ENCODE peak calls at places on chromosomes 11 and 22, in five cellular contexts. U is heart right ventricle; D is substantia nigra; C is CD4-positive, CD25-positive, alpha-beta regulatory T cell; X is brain microvascular endothelial cell. B is an unnamed sample.

GRCh38 chr11:100719362-100719761 is 32.3 kb downstream of the ARHGAP42 start:
- DNase-seq in C (no peak), D (no peak), U (peak), X (no peak), B (no peak)

GRCh38 chr11:34299284-34299961 is 58.4 kb downstream of the ABTB2 start:
- DNase-seq in D (no peak), U (no peak), X (no peak), C (no peak), B (no peak)

GRCh38 chr11:34570584-34570983 is 50.3 kb upstream of the EHF start:
- DNase-seq in D (no peak), C (no peak), U (no peak), X (no peak), B (no peak)

GRCh38 chr11:112881461-112881860 is 79.8 kb upstream of the NCAM1 start:
- DNase-seq in C (no peak), X (no peak), D (peak), U (peak), B (peak)

GRCh38 chr11:112724194-112724790 is 236.9 kb upstream of the NCAM1 start:
- DNase-seq in X (no peak), D (no peak), U (no peak), C (no peak), B (no peak)

GRCh38 chr11:113728814-113729213 is 22.7 kb upstream of the TMPRSS5 start:
- DNase-seq in U (no peak), C (no peak), D (no peak), X (no peak), B (no peak)

GRCh38 chr11:11163256-11163655 is 189.8 kb downstream of the CSNK2A3 start:
- DNase-seq in C (no peak), X (no peak), D (no peak), U (no peak), B (no peak)

GRCh38 chr11:116375221-116375620 is 397.6 kb downstream of the BUD13 start:
- DNase-seq in D (no peak), X (no peak), C (no peak), U (no peak), B (no peak)

GRCh38 chr22:50700387-50701075 is 27.9 kb downstream of the SHANK3 start:
- DNase-seq in U (no peak), D (no peak), C (no peak), X (no peak), B (no peak)

GRCh38 chr22:25839755-25840154 is 97.8 kb downstream of the MYO18B start:
- DNase-seq in X (no peak), U (no peak), C (no peak), D (no peak), B (no peak)

GRCh38 chr11:120811731-120812130 is 212.2 kb upstream of the TBCEL start:
- DNase-seq in X (no peak), U (no peak), C (no peak), D (no peak), B (no peak)

GRCh38 chr11:83278351-83278750 is 7.8 kb downstream of the CCDC90B start:
- DNase-seq in C (no peak), U (no peak), X (no peak), D (no peak), B (no peak)

GRCh38 chr11:64237484-64237951 is 3.1 kb downstream of the VEGFB start:
- DNase-seq in D (no peak), C (no peak), U (no peak), X (no peak), B (no peak)

GRCh38 chr11:86230921-86231320 is 13.6 kb upstream of the EED start:
- DNase-seq in U (no peak), C (no peak), D (no peak), X (no peak), B (no peak)

GRCh38 chr11:94656968-94657367 is 89.8 kb downstream of the PIWIL4 start:
- DNase-seq in U (no peak), X (no peak), C (no peak), D (no peak), B (no peak)

GRCh38 chr11:117685566-117685965 is 111.5 kb downstream of the DSCAML1 start:
- DNase-seq in U (no peak), C (no peak), D (no peak), X (no peak), B (no peak)

GRCh38 chr11:77879218-77879617 is 58.3 kb downstream of the AAMDC start:
- DNase-seq in D (no peak), U (peak), X (no peak), C (peak), B (no peak)

GRCh38 chr11:45252134-45252856 is 33.8 kb downstream of the SYT13 start:
- DNase-seq in C (peak), U (peak), D (no peak), X (peak), B (no peak)

GRCh38 chr11:134020598-134020997 is 48.3 kb upstream of the JAM3 start:
- DNase-seq in D (no peak), X (no peak), C (no peak), U (no peak), B (no peak)

GRCh38 chr11:98260983-98261382 is 759.8 kb upstream of the CNTN5 start:
- DNase-seq in D (no peak), C (no peak), U (no peak), X (no peak), B (no peak)

GRCh38 chr11:64841592-64842365 is 2.7 kb downstream of the CDC42BPG start:
- DNase-seq in C (no peak), X (no peak), D (no peak), U (no peak), B (no peak)

GRCh38 chr11:60994450-60995135 is 23.1 kb downstream of the CD6 start:
- DNase-seq in C (peak), D (no peak), X (no peak), U (no peak), B (no peak)

GRCh38 chr22:43860126-43860525 is 2.2 kb downstream of the SULT4A1 start:
- DNase-seq in C (no peak), D (no peak), X (no peak), U (no peak), B (no peak)

GRCh38 chr11:31958086-31958735 is 132.7 kb upstream of the RCN1 start:
- DNase-seq in X (peak), U (peak), D (peak), C (peak), B (peak)

GRCh38 chr11:134879341-134879740 is 467.3 kb upstream of the B3GAT1 start:
- DNase-seq in X (no peak), C (no peak), D (no peak), U (no peak), B (no peak)

GRCh38 chr11:2664331-2664730 is 35.5 kb downstream of the KCNQ1OT1 start:
- DNase-seq in U (no peak), X (no peak), D (no peak), C (no peak), B (no peak)

GRCh38 chr11:113675003-113675471 is 31.1 kb downstream of the TMPRSS5 start:
- DNase-seq in D (no peak), X (peak), C (no peak), U (no peak), B (no peak)

GRCh38 chr11:76665921-76666351 is 4.6 kb downstream of the LRRC32 start:
- DNase-seq in D (no peak), C (no peak), U (no peak), X (no peak), B (no peak)

GRCh38 chr11:77136074-77136473 is 8.0 kb downstream of the MYO7A start:
- DNase-seq in U (no peak), C (no peak), D (no peak), X (peak), B (no peak)

GRCh38 chr11:8263769-8264410 is at the start of gene LMO1:
- DNase-seq in X (peak), U (peak), C (peak), D (peak), B (peak)
- H3K27ac ChIP-seq in X (no peak), U (peak), C (no peak), D (no peak), B (no peak)

DNA sequence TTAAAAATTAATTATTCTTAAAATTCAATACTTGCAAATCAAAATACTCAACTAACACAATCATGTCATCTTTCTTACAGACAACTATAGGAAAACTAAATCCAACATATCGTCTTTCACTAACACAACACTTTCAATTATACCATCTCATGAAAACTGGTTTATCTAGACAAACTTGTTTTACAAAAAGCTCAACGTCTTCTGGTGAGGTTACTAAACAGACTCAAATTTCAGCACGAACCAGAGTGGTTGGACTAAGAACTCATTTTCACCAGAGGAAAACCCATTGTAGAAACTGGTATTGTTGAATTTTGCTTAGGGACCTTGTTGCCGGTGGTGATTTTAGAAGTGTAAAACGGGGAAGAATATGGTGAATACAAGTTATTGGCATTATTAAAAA is 52.2 kb downstream of the NUP98 start:
- DNase-seq in X (no peak), C (no peak), U (no peak), D (no peak), B (no peak)
- H3K27ac ChIP-seq in X (no peak), C (peak), U (no peak), D (no peak), B (no peak)

DNA sequence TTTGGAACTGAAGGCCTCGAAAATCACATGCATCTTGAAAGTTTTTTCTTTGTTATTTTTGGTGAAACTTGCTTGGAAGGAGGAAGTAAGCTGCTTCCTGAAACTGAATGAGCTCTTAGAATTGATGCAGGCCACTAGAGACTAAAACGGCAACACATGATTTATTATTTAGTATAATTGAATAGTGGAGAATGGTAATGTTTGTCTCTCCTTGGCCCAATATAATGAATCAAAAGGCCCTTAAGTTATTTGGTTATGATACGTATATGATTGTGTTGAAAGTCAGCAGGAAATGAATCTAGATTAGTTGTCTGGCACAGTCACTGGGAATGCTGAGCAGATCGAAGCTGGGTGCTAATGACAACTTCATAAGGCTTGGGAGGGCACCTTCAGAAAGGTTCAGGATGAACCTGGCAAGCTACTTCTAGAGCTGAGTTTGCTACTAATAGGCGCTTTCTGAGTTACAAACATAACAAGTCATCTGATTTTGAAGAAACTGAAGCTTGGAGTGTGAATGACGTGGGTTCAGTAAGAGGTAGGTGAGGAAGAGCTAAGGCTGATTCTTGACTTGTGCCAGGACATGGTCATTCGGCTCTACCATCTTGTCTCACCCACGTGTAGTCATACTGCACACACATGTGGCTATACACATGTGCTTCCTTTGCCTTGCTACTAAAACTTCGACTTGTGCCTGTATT is 56.2 kb downstream of the SWAP70 start:
- DNase-seq in C (peak), X (no peak), U (no peak), D (no peak), B (no peak)
- H3K27ac ChIP-seq in C (no peak), X (no peak), U (peak), D (peak), B (peak)

GRCh38 chr11:72012897-72013721 is 14.4 kb downstream of the IL18BP start:
- DNase-seq in D (peak), X (peak), U (peak), C (no peak), B (peak)

GRCh38 chr11:72008728-72009127 is 10.0 kb downstream of the IL18BP start:
- DNase-seq in D (no peak), U (no peak), X (no peak), C (no peak), B (no peak)

GRCh38 chr11:72012091-72012630 is 13.5 kb downstream of the IL18BP start:
- DNase-seq in D (no peak), X (no peak), U (no peak), C (no peak), B (no peak)

GRCh38 chr11:72009156-72009555 is 10.4 kb downstream of the IL18BP start:
- DNase-seq in D (no peak), C (no peak), U (no peak), X (no peak), B (no peak)

GRCh38 chr11:72010529-72011233 is 12.0 kb downstream of the IL18BP start:
- DNase-seq in C (no peak), U (no peak), X (no peak), D (peak), B (peak)
- H3K27ac ChIP-seq in C (peak), U (no peak), X (no peak), D (no peak), B (no peak)

GRCh38 chr11:84847842-84848241 is 779.3 kb downstream of the DLG2 start:
- DNase-seq in U (no peak), D (no peak), X (no peak), C (no peak), B (no peak)
- H3K27ac ChIP-seq in U (no peak), D (no peak), X (no peak), C (no peak), B (no peak)

GRCh38 chr11:57335023-57335342 is 709 bp downstream of the SSRP1 start:
- DNase-seq in C (peak), U (no peak), X (no peak), D (no peak), B (no peak)
- H3K27ac ChIP-seq in C (peak), U (peak), X (peak), D (peak), B (peak)

DNA sequence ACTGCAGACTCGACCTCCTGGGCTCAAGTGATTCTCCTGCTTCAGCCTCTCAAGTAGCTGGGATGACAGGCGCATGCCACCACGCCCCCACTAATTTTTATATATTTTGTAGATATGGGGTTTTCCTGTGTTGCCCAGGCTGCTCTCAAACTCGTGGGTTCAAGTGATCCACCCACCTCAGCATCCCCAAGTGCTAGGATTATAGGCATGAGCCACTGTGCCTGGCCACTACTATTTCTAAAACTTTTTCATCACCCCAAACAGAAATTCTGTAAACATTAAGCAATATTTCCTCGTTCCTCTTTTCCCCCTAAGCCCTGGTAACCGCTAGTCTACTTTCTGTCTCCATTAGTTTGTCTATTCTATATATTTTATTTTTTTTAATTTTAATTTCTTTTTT is 9.0 kb upstream of the ATG16L2 start:
- DNase-seq in C (no peak), U (no peak), D (no peak), X (no peak), B (no peak)
- H3K27ac ChIP-seq in C (no peak), U (no peak), D (no peak), X (no peak), B (no peak)

B was measured in caudate nucleus.